ENCODE peak calls at places on chromosomes 6 and 20, in seven cellular contexts. R, A, U, X, B, P and F are unnamed samples.

GRCh38 chr6:3962897-3963296 is 113.7 kb downstream of the FAM50B start:
- DNase-seq in R (no peak), A (no peak), U (no peak), X (no peak), B (no peak), P (peak), F (no peak)

GRCh38 chr6:80503660-80504059 is 397.2 kb downstream of the BCKDHB start:
- DNase-seq in R (no peak), A (no peak), U (no peak), X (no peak), B (no peak), P (no peak), F (no peak)

GRCh38 chr20:31595654-31596411 is 9.3 kb upstream of the ID1 start:
- DNase-seq in R (peak), A (peak), U (peak), X (peak), B (peak), P (peak), F (no peak)

GRCh38 chr6:139699335-139699734 is 324.9 kb upstream of the CITED2 start:
- DNase-seq in R (no peak), A (no peak), U (no peak), X (no peak), B (no peak), P (peak), F (no peak)

GRCh38 chr6:158774734-158775449 is 44.3 kb downstream of the EZR start:
- DNase-seq in R (no peak), A (peak), U (no peak), X (no peak), B (no peak), P (no peak), F (no peak)

GRCh38 chr20:48600470-48600945 is 227.3 kb downstream of the PREX1 start:
- DNase-seq in R (no peak), A (no peak), U (peak), X (no peak), B (no peak), P (no peak), F (no peak)

GRCh38 chr6:148422085-148422484 is 79.4 kb downstream of the SASH1 start:
- DNase-seq in R (no peak), A (no peak), U (no peak), X (no peak), B (no peak), P (no peak), F (no peak)

GRCh38 chr6:1380625-1381396 is 8.6 kb upstream of the FOXF2 start:
- DNase-seq in R (no peak), A (no peak), U (no peak), X (no peak), B (no peak), P (no peak), F (no peak)

GRCh38 chr20:35856866-35857265 is 85.1 kb downstream of the PHF20 start:
- DNase-seq in R (no peak), A (no peak), U (no peak), X (no peak), B (no peak), P (no peak), F (no peak)

GRCh38 chr6:165726915-165727314 is 63.9 kb upstream of the PDE10A start:
- DNase-seq in R (no peak), A (no peak), U (no peak), X (no peak), B (no peak), P (no peak), F (no peak)

GRCh38 chr6:99348823-99349619 is 453 bp downstream of the FAXC start:
- DNase-seq in R (no peak), A (peak), U (no peak), X (no peak), B (peak), P (peak), F (peak)

GRCh38 chr20:38165966-38166706 is 1.1 kb upstream of the TGM2 start:
- DNase-seq in R (no peak), A (no peak), U (peak), X (no peak), B (no peak), P (peak), F (no peak)

GRCh38 chr6:167787896-167788530 is 38.7 kb upstream of the AFDN start:
- DNase-seq in R (no peak), A (no peak), U (peak), X (no peak), B (no peak), P (no peak), F (peak)

GRCh38 chr6:25218346-25218745 is 60.8 kb upstream of the CARMIL1 start:
- DNase-seq in R (no peak), A (no peak), U (no peak), X (no peak), B (no peak), P (no peak), F (no peak)

GRCh38 chr20:56511926-56512325 is 12.6 kb upstream of the FAM209A start:
- DNase-seq in R (no peak), A (no peak), U (no peak), X (no peak), B (no peak), P (no peak), F (no peak)

GRCh38 chr20:63081831-63082230 is 75.1 kb upstream of the BHLHE23 start:
- DNase-seq in R (no peak), A (no peak), U (no peak), X (no peak), B (no peak), P (no peak), F (no peak)

GRCh38 chr6:36245572-36246031 is 24.3 kb upstream of the PNPLA1 start:
- DNase-seq in R (no peak), A (peak), U (no peak), X (no peak), B (no peak), P (no peak), F (no peak)

GRCh38 chr6:130629640-130630039 is 197.6 kb upstream of the SMLR1 start:
- DNase-seq in R (no peak), A (no peak), U (no peak), X (no peak), B (no peak), P (no peak), F (no peak)

GRCh38 chr20:47113362-47114118 is 218.9 kb downstream of the EYA2 start:
- DNase-seq in R (no peak), A (no peak), U (no peak), X (no peak), B (no peak), P (peak), F (no peak)

GRCh38 chr20:33761698-33762250 is 30.0 kb downstream of the ZNF341 start:
- DNase-seq in R (no peak), A (no peak), U (no peak), X (no peak), B (no peak), P (no peak), F (no peak)

GRCh38 chr6:139271056-139271455 is 20.7 kb downstream of the TXLNB start:
- DNase-seq in R (no peak), A (no peak), U (no peak), X (no peak), B (no peak), P (peak), F (no peak)

GRCh38 chr6:144749263-144749662 is 464.1 kb downstream of the UTRN start:
- DNase-seq in R (no peak), A (no peak), U (no peak), X (no peak), B (no peak), P (no peak), F (no peak)

GRCh38 chr20:63978319-63979220 is 872 bp downstream of the SAMD10 start:
- DNase-seq in R (no peak), A (peak), U (peak), X (peak), B (peak), P (peak), F (peak)

GRCh38 chr6:24766685-24767462 is 7.9 kb upstream of the GMNN start:
- DNase-seq in R (peak), A (peak), U (no peak), X (no peak), B (peak), P (peak), F (no peak)

GRCh38 chr6:114135348-114136002 is 164.5 kb upstream of the HDAC2 start:
- DNase-seq in R (no peak), A (no peak), U (no peak), X (no peak), B (no peak), P (no peak), F (no peak)

GRCh38 chr6:162857321-162857720 is 129.5 kb downstream of the PACRG start:
- DNase-seq in R (no peak), A (no peak), U (no peak), X (no peak), B (no peak), P (no peak), F (no peak)

GRCh38 chr6:42403831-42404230 is 47.9 kb downstream of the TRERF1 start:
- DNase-seq in R (no peak), A (no peak), U (no peak), X (no peak), B (no peak), P (no peak), F (no peak)

GRCh38 chr6:42405025-42405424 is 46.7 kb downstream of the TRERF1 start:
- DNase-seq in R (no peak), A (no peak), U (no peak), X (no peak), B (no peak), P (peak), F (no peak)

GRCh38 chr6:42402184-42402583 is 49.5 kb downstream of the TRERF1 start:
- DNase-seq in R (no peak), A (peak), U (no peak), X (no peak), B (no peak), P (peak), F (no peak)

GRCh38 chr6:42404494-42404893 is 47.2 kb downstream of the TRERF1 start:
- DNase-seq in R (peak), A (peak), U (no peak), X (no peak), B (no peak), P (peak), F (no peak)

DNA sequence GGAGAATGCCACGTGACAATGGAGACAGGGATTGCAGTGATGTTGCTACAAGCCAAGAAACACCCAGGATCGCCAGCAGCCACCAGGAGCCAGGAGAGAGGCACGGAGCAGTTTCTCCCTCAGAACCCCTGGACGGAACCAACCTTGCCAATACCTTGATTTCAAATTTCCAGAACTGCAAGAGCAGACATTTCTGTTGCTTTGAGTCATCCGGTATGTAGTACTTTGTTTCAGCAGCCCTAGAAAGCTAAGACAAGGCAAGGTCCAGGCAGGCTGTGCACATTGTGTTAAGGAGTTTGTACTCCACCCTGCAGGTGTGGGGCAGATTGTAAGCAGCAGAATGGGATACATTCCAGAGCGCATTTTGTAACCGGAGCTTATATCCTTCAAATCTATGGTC is 48.3 kb downstream of the TRERF1 start:
- DNase-seq in R (no peak), A (peak), U (no peak), X (no peak), B (no peak), P (peak), F (no peak)
- TF ChIP-seq CTCF in R (no peak), A (no peak), U (no peak), X (no peak), B (no peak), P (no peak), F (peak)

GRCh38 chr20:57618766-57619052 is 1.5 kb downstream of the ZBP1 start:
- DNase-seq in R (no peak), A (no peak), U (no peak), X (no peak), B (no peak), P (no peak), F (no peak)
- H3K4me3 ChIP-seq in R (no peak), A (no peak), U (no peak), X (no peak), B (no peak), P (no peak), F (no peak)

GRCh38 chr20:25000268-25000801 is 7.8 kb upstream of the APMAP start:
- DNase-seq in R (peak), A (peak), U (peak), X (no peak), B (no peak), P (peak), F (no peak)
- TF ChIP-seq CTCF in R (no peak), A (no peak), U (no peak), X (no peak), B (peak), P (no peak), F (no peak)

GRCh38 chr6:161444966-161445799 is 171.3 kb upstream of the AGPAT4 start:
- DNase-seq in R (no peak), A (no peak), U (no peak), X (no peak), B (no peak), P (peak), F (no peak)
- H3K4me3 ChIP-seq in R (no peak), A (no peak), U (no peak), X (no peak), B (no peak), P (no peak), F (no peak)

DNA sequence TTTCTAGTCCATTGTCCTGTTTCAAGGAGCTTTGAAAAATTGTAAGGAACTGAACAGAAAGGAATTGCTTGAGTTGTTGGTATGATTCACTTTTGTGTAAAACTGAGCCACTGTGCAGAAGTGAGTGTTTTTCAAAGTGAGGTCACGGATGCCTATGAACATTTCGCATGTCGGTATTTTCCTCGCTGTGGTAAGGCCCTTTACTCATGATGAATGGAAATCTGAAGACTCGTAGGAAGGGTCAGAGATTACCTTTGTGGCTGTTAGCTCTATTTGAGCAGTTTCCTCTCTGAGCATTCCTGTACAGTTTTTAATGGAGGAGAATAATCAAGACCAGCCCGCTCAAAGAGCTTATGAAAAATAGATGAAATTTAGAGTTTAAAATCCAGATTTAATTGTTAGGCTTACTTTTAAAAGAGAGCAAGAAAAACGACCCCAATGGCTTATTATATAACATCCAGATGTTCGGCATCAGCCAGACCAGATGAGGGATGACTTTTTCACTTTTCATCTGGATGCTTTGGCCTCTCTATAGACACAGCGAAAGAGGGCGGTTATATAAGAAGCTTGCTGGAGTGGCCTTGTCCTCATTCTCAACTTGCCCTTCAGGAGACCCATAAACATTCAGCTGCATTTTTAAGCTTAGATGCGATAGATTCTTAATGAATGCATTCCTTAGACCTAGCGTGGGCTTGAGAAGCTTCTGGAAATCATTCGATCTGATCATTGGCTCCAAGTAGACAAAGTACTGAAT is 99.5 kb downstream of the CD83 start:
- DNase-seq in R (no peak), A (no peak), U (no peak), X (no peak), B (no peak), P (peak), F (no peak)
- TF ChIP-seq CTCF in R (no peak), A (no peak), U (no peak), X (no peak), B (no peak), P (no peak), F (no peak)

DNA sequence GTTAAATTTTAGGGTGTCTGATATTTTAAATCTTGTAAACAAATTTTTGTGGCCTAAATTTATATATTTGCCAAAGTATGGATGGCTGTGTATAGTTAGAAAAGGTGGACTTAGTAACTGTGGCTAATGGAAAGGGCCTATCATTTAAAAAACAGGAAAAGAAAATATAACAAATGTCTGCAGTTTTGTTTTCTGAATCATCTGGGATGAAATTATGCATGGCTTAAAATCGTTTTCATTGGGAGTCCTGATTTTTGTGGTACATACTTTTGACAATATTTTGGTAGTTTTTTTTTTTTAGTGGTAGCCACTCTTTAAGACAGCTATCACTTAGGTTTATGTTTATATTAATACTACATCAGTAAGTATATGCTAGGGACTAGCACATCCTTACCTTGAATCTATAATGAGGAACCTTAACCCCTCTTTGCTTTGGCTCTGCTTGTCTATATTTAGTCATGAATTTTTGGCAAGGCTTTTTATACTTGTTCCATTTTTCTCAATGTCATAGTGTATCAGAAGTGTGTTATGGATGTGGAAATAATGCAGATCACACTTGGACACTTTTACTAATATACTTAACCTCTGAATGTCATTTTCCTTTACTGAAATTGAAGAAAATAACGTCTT is 5.6 kb downstream of the ARID1B start:
- DNase-seq in R (no peak), A (no peak), U (no peak), X (no peak), B (no peak), P (no peak), F (no peak)
- H3K4me3 ChIP-seq in R (peak), A (peak), U (peak), X (peak), B (peak), P (no peak), F (no peak)

GRCh38 chr6:169159331-169159730 is 94.3 kb downstream of the THBS2 start:
- DNase-seq in R (no peak), A (no peak), U (peak), X (no peak), B (no peak), P (no peak), F (no peak)

GRCh38 chr6:169157474-169158181 is 96.0 kb downstream of the THBS2 start:
- DNase-seq in R (no peak), A (peak), U (peak), X (no peak), B (no peak), P (no peak), F (no peak)

GRCh38 chr6:169158182-169158573 is 95.5 kb downstream of the THBS2 start:
- DNase-seq in R (no peak), A (peak), U (peak), X (peak), B (no peak), P (peak), F (no peak)

GRCh38 chr6:169160091-169160854 is 93.4 kb downstream of the THBS2 start:
- DNase-seq in R (no peak), A (no peak), U (peak), X (no peak), B (no peak), P (no peak), F (no peak)

GRCh38 chr6:169158750-169159149 is 94.9 kb downstream of the THBS2 start:
- DNase-seq in R (no peak), A (no peak), U (peak), X (no peak), B (no peak), P (peak), F (no peak)
- TF ChIP-seq CTCF in R (no peak), A (no peak), U (no peak), X (no peak), B (peak), P (peak), F (no peak)

DNA sequence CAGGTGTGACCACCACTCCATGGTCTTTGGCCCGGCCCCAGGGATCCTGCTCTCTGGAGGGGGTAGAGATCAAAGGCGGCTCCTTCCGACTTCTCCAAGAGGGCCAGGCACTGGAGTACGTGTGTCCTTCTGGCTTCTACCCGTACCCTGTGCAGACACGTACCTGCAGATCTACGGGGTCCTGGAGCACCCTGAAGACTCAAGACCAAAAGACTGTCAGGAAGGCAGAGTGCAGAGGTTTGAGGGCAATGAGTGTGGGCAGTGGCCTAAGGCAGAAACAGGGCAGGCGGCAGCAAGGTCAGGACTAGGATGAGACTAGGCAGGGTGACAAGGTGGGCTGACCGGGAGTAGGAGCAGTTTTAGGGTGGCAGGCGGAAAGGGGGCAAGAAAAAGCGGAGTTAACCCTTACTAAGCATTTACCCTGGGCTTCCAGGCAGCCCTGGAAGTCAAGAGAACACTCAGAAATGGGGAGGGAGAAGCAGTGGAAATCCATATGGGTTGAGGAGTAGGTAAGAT is 533 bp downstream of the CFB start:
- DNase-seq in R (no peak), A (no peak), U (no peak), X (no peak), B (no peak), P (no peak), F (no peak)
- H3K4me3 ChIP-seq in R (no peak), A (no peak), U (peak), X (no peak), B (no peak), P (no peak), F (no peak)

DNA sequence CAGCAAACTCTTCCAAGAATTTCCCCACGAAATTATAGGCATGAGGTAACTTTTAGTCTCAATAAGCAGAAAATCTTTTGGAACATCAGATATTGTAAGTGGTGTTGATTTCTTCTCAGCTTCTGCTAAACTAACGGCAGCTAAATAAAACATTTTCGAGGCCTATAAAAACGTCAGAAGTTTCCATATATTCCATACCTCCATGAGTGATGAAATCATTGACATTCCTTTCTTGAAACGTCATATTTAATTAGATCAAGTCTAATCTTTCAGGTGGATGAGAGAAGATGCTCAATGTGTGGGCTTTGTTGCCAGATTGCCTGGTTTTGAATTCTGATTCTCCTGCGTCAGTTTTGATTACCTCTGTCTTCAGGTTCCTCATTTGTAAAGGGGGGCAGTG is 81.3 kb downstream of the CDC5L start:
- DNase-seq in R (no peak), A (no peak), U (no peak), X (no peak), B (no peak), P (no peak), F (no peak)
- TF ChIP-seq CTCF in R (no peak), A (no peak), U (no peak), X (no peak), B (no peak), P (no peak), F (no peak)